ENCODE peak calls at places on chromosomes 7 and 10, in four cellular contexts. One of them, this sample, is unnamed.

GRCh38 chr10:69696073-69696731 is 66.2 kb downstream of the FAM241B start:
- DNase-seq in NCI-H69: peak; percentile 23
- DNase-seq in RCC 7860: peak; percentile 90
- DNase-seq in Right ventricle myocardium superior: no peak
- DNase-seq in this sample: no peak

GRCh38 chr10:128880221-128880620 is 586.8 kb upstream of the MGMT start:
- DNase-seq in Right ventricle myocardium superior: no peak
- DNase-seq in NCI-H69: no peak
- DNase-seq in RCC 7860: no peak
- DNase-seq in this sample: no peak

GRCh38 chr10:115818015-115818414 is 455.0 kb downstream of the GFRA1 start:
- DNase-seq in NCI-H69: no peak
- DNase-seq in Right ventricle myocardium superior: no peak
- DNase-seq in RCC 7860: no peak
- DNase-seq in this sample: no peak

GRCh38 chr7:142939226-142939910 is at the start of gene LLCFC1:
- DNase-seq in RCC 7860: no peak
- DNase-seq in NCI-H69: peak; percentile 18
- DNase-seq in Right ventricle myocardium superior: no peak
- DNase-seq in this sample: peak; percentile 40

GRCh38 chr7:90740364-90740763 is 144.2 kb downstream of the CDK14 start:
- DNase-seq in NCI-H69: no peak
- DNase-seq in Right ventricle myocardium superior: no peak
- DNase-seq in RCC 7860: no peak
- DNase-seq in this sample: no peak

GRCh38 chr10:6593140-6593740 is 13.2 kb upstream of the PRKCQ start:
- DNase-seq in NCI-H69: no peak
- DNase-seq in RCC 7860: no peak
- DNase-seq in Right ventricle myocardium superior: no peak
- DNase-seq in this sample: no peak

GRCh38 chr7:44133295-44133694 is 7.8 kb downstream of the MYL7 start:
- DNase-seq in NCI-H69: no peak
- DNase-seq in RCC 7860: no peak
- DNase-seq in Right ventricle myocardium superior: no peak
- DNase-seq in this sample: no peak

GRCh38 chr7:33710608-33711007 is 194.7 kb upstream of the BMPER start:
- DNase-seq in RCC 7860: peak; percentile 35
- DNase-seq in Right ventricle myocardium superior: no peak
- DNase-seq in NCI-H69: no peak
- DNase-seq in this sample: no peak

GRCh38 chr7:141558544-141559183 is 7.5 kb downstream of the AGK start:
- DNase-seq in RCC 7860: no peak
- DNase-seq in NCI-H69: peak; percentile 81
- DNase-seq in Right ventricle myocardium superior: no peak
- DNase-seq in this sample: no peak

GRCh38 chr10:93568105-93568390 is 1.6 kb downstream of the FFAR4 start:
- DNase-seq in NCI-H69: no peak
- DNase-seq in Right ventricle myocardium superior: no peak
- DNase-seq in RCC 7860: no peak
- DNase-seq in this sample: no peak

GRCh38 chr10:3094565-3095168 is 27.3 kb downstream of the PFKP start:
- DNase-seq in RCC 7860: no peak
- DNase-seq in NCI-H69: no peak
- DNase-seq in Right ventricle myocardium superior: no peak
- DNase-seq in this sample: no peak

GRCh38 chr10:25048463-25048862 is 32.1 kb downstream of the THNSL1 start:
- DNase-seq in Right ventricle myocardium superior: no peak
- DNase-seq in RCC 7860: no peak
- DNase-seq in NCI-H69: no peak
- DNase-seq in this sample: no peak

GRCh38 chr7:93592588-93593266 is 18.2 kb upstream of the CALCR start:
- DNase-seq in RCC 7860: no peak
- DNase-seq in Right ventricle myocardium superior: no peak
- DNase-seq in NCI-H69: peak; percentile 28
- DNase-seq in this sample: no peak

GRCh38 chr10:21626457-21627161 is 92.6 kb downstream of the MLLT10 start:
- DNase-seq in Right ventricle myocardium superior: no peak
- DNase-seq in RCC 7860: no peak
- DNase-seq in NCI-H69: no peak
- DNase-seq in this sample: no peak

GRCh38 chr10:96918214-96919002 is 86.3 kb downstream of the LCOR start:
- DNase-seq in Right ventricle myocardium superior: no peak
- DNase-seq in NCI-H69: no peak
- DNase-seq in RCC 7860: no peak
- DNase-seq in this sample: no peak

GRCh38 chr7:157670490-157671357 is 333.9 kb downstream of the DNAJB6 start:
- DNase-seq in NCI-H69: no peak
- DNase-seq in Right ventricle myocardium superior: peak; percentile 28
- DNase-seq in RCC 7860: no peak
- DNase-seq in this sample: no peak

GRCh38 chr10:21757601-21757901 is 223.5 kb downstream of the MLLT10 start:
- DNase-seq in Right ventricle myocardium superior: no peak
- DNase-seq in NCI-H69: no peak
- DNase-seq in RCC 7860: no peak
- DNase-seq in this sample: no peak

GRCh38 chr7:135368416-135369186 is 135.0 kb downstream of the STRA8 start:
- DNase-seq in RCC 7860: no peak
- DNase-seq in Right ventricle myocardium superior: no peak
- DNase-seq in NCI-H69: peak; percentile 53
- DNase-seq in this sample: no peak

GRCh38 chr10:127196227-127196954 is at the start of gene INSYN2A:
- DNase-seq in NCI-H69: peak; percentile 16
- DNase-seq in Right ventricle myocardium superior: no peak
- DNase-seq in RCC 7860: no peak
- DNase-seq in this sample: no peak

GRCh38 chr10:49508249-49508648 is 30.7 kb downstream of the ERCC6 start:
- DNase-seq in NCI-H69: no peak
- DNase-seq in RCC 7860: no peak
- DNase-seq in Right ventricle myocardium superior: no peak
- DNase-seq in this sample: no peak